ENCODE peak calls at places on chromosomes 11 and 22, in nine cellular contexts. P, W, N, Z, K, V, U, E and H are unnamed samples.
A peak's percentile ranks its signal among the peaks of the same experiment; 100 is the strongest.

GRCh38 chr11:68213135-68213515 is at the start of gene KMT5B:
- DNase-seq in P (peak; percentile 74), W (no peak), N (no peak), Z (no peak), K (peak; percentile 58), V (no peak), U (peak; percentile 70), E (peak; percentile 55), H (peak; percentile 83)

GRCh38 chr22:21948390-21948789 is 4.3 kb downstream of the PPM1F start:
- DNase-seq in P (no peak), W (no peak), N (no peak), Z (no peak), K (no peak), V (no peak), U (no peak), E (no peak), H (no peak)

GRCh38 chr11:75313457-75314272 is 37.8 kb downstream of the ARRB1 start:
- DNase-seq in P (peak; percentile 80), W (peak; percentile 90), N (no peak), Z (peak; percentile 82), K (no peak), V (peak; percentile 80), U (peak; percentile 60), E (peak; percentile 54), H (peak; percentile 82)

GRCh38 chr11:82270870-82271269 is 462.8 kb downstream of the FAM181B start:
- DNase-seq in P (no peak), W (no peak), N (no peak), Z (no peak), K (no peak), V (no peak), U (no peak), E (no peak), H (no peak)

GRCh38 chr11:47917643-47918369 is 62.6 kb upstream of the PTPRJ start:
- DNase-seq in P (peak; percentile 100), W (peak; percentile 82), N (peak; percentile 62), Z (peak; percentile 96), K (peak; percentile 58), V (peak; percentile 75), U (peak; percentile 65), E (peak; percentile 84), H (peak; percentile 90)

GRCh38 chr11:60363542-60364525 is 14.5 kb upstream of the MS4A7 start:
- DNase-seq in P (peak; percentile 59), W (peak; percentile 67), N (peak; percentile 55), Z (no peak), K (no peak), V (no peak), U (no peak), E (peak; percentile 17), H (no peak)

GRCh38 chr11:118410055-118410745 is 8.8 kb downstream of the ATP5MG start:
- DNase-seq in P (no peak), W (no peak), N (no peak), Z (no peak), K (no peak), V (no peak), U (no peak), E (no peak), H (no peak)

GRCh38 chr11:6986487-6986886 is 33.7 kb downstream of the ZNF214 start:
- DNase-seq in P (no peak), W (no peak), N (no peak), Z (no peak), K (no peak), V (no peak), U (no peak), E (no peak), H (no peak)

GRCh38 chr11:91133361-91133760 is 910.5 kb upstream of the CHORDC1 start:
- DNase-seq in P (no peak), W (peak; percentile 11), N (no peak), Z (no peak), K (no peak), V (no peak), U (no peak), E (no peak), H (no peak)

GRCh38 chr11:71340076-71340606 is 87.8 kb upstream of the SHANK2 start:
- DNase-seq in P (no peak), W (no peak), N (peak; percentile 31), Z (no peak), K (no peak), V (peak; percentile 28), U (no peak), E (no peak), H (peak; percentile 45)

GRCh38 chr11:18521123-18521522 is 5.6 kb downstream of the TSG101 start:
- DNase-seq in P (no peak), W (no peak), N (no peak), Z (no peak), K (no peak), V (no peak), U (no peak), E (no peak), H (no peak)

GRCh38 chr22:41799486-41800347 is 762 bp upstream of the CCDC134 start:
- DNase-seq in P (peak; percentile 31), W (no peak), N (peak; percentile 54), Z (peak; percentile 70), K (peak; percentile 55), V (peak; percentile 70), U (peak; percentile 48), E (peak; percentile 26), H (peak; percentile 75)

GRCh38 chr11:44776840-44777536 is 50.2 kb downstream of the TSPAN18 start:
- DNase-seq in P (no peak), W (no peak), N (peak; percentile 12), Z (peak; percentile 67), K (no peak), V (no peak), U (no peak), E (peak; percentile 10), H (no peak)

GRCh38 chr11:69524291-69524882 is 42.9 kb downstream of the LINC01488 start:
- DNase-seq in P (peak; percentile 37), W (no peak), N (peak; percentile 39), Z (peak; percentile 55), K (peak; percentile 57), V (no peak), U (no peak), E (no peak), H (peak; percentile 56)

GRCh38 chr11:615453-616319 is at the start of gene IRF7:
- DNase-seq in P (peak; percentile 94), W (peak; percentile 90), N (peak; percentile 94), Z (peak; percentile 97), K (peak; percentile 97), V (peak; percentile 97), U (peak; percentile 96), E (peak; percentile 92), H (peak; percentile 99)

GRCh38 chr11:109933126-109933525 is 160.1 kb upstream of the ZC3H12C start:
- DNase-seq in P (peak; percentile 80), W (no peak), N (no peak), Z (no peak), K (no peak), V (no peak), U (no peak), E (no peak), H (no peak)

GRCh38 chr22:45001653-45002052 is 8.2 kb downstream of the PHF21B start:
- DNase-seq in P (no peak), W (no peak), N (no peak), Z (no peak), K (no peak), V (no peak), U (no peak), E (no peak), H (no peak)
- H3K9me3 ChIP-seq in P (no peaks in the 10 kb centered on the region), W (no peaks in the 10 kb centered on the region), N (no peaks in the 10 kb centered on the region), Z (no peaks in the 10 kb centered on the region), K (no peaks in the 10 kb centered on the region), V (no peaks in the 10 kb centered on the region), U (no peaks in the 10 kb centered on the region), E (no peaks in the 10 kb centered on the region), H (no peaks in the 10 kb centered on the region)

DNA sequence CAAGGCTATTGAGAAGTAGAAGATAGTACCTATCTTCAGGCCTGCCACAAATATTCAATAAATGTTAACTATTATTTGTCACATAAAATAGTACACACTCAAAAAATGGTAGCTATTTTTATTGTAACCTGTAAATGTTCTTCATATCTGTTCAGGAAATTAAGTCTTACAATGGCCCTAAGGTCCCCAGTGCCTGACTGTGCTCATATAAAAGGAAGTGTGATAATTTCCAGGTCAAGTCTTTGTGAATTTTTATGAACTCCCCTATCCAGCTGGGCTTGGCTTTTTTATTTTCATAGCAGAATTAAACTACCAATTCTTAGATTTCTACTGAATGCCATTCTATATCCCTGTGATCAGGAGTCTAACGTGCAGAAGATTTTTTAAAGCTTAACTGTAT is 284.2 kb upstream of the PITPNB start:
- DNase-seq in P (no peak), W (peak; percentile 61), N (no peak), Z (no peak), K (no peak), V (no peak), U (no peak), E (no peak), H (no peak)
- TF ChIP-seq CTCF in P (no peak), W (no peak), N (no peak), Z (no peak), K (no peak), V (no peak), U (no peak), E (no peak), H (no peak)

GRCh38 chr22:47260551-47260950 is 498.1 kb downstream of the TBC1D22A start:
- DNase-seq in P (no peak), W (no peak), N (no peak), Z (no peak), K (no peak), V (no peak), U (no peak), E (no peak), H (no peak)

GRCh38 chr22:47259990-47260389 is 497.5 kb downstream of the TBC1D22A start:
- DNase-seq in P (no peak), W (no peak), N (no peak), Z (no peak), K (no peak), V (no peak), U (no peak), E (no peak), H (no peak)

GRCh38 chr22:47257566-47257965 is 495.1 kb downstream of the TBC1D22A start:
- DNase-seq in P (no peak), W (no peak), N (no peak), Z (no peak), K (no peak), V (no peak), U (no peak), E (no peak), H (no peak)

GRCh38 chr22:47259049-47259448 is 496.6 kb downstream of the TBC1D22A start:
- DNase-seq in P (no peak), W (no peak), N (no peak), Z (no peak), K (no peak), V (no peak), U (no peak), E (no peak), H (no peak)
- H3K9me3 ChIP-seq in P (peaks cover 3% of the 10 kb centered on the region), W (no peaks in the 10 kb centered on the region), N (no peaks in the 10 kb centered on the region), Z (no peaks in the 10 kb centered on the region), K (no peaks in the 10 kb centered on the region), V (no peaks in the 10 kb centered on the region), U (no peaks in the 10 kb centered on the region), E (no peaks in the 10 kb centered on the region), H (no peaks in the 10 kb centered on the region)

DNA sequence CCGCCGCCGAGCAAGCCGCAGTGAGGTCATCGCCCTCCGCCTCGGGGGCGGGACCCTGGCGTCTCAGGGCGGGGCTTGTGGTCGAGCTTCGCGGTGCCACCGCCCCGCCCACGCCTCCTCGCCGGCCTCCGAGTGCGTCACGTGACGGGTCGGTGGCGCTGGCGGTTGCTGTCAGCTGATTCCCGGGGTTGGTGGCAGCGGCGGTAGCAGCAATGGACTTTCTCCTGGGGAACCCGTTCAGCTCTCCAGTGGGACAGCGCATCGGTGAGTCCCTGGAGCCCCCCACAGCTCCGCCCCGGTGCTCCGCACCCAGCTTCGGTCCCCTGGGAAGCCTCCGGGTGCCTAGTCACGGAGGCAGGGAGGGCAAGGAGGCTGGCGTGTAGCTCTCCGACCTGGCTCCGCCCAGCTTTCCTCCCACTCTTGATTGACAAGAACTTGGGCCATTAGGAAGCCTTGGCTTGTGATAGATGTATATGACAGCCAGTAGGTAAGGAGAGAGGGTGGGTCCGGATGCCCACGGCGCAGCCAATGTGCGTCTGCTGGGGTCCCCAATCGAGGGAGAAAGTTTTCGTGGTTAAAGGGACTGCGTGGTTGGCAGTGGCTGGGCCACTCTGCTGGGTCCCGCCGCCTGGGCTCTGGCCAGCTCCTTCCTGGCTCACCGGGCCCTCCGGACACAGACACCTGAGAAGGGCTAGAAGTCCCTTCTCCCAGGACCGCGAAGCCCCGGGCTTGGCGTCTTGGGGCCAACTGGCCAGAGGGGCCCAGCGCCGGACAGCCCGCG is at the start of gene TOM1:
- DNase-seq in P (peak; percentile 99), W (peak; percentile 99), N (peak; percentile 96), Z (peak; percentile 98), K (peak; percentile 97), V (peak; percentile 99), U (peak; percentile 97), E (peak; percentile 96), H (peak; percentile 99)
- TF ChIP-seq CTCF in P (no peak), W (no peak), N (no peak), Z (no peak), K (no peak), V (no peak), U (no peak), E (no peak), H (no peak)